ENCODE peak calls at places on chromosomes 1 and 21, in seven cellular contexts. X is suprapubic skin; H is mesendoderm; L is prostate gland; C is CD4-positive, CD25-positive, alpha-beta regulatory T cell; T is neural progenitor cell; U is heart right ventricle. V is an unnamed sample. For H3K4me1 and H3K36me3, the result is how much of the 10 kb centered on the place peaks cover.

GRCh38 chr1:3319874-3320245 is 134.6 kb upstream of the ARHGEF16 start:
- DNase-seq in T (peak), H (peak), U (peak), L (peak), X (no peak), C (peak), V (peak)

GRCh38 chr21:38170283-38170682 is 86.5 kb upstream of the KCNJ15 start:
- DNase-seq in X (no peak), C (no peak), L (peak), T (peak), H (peak), U (peak), V (peak)

GRCh38 chr1:41414716-41415306 is 53.6 kb downstream of the FOXO6 start:
- DNase-seq in H (no peak), X (no peak), T (no peak), L (peak), C (no peak), U (no peak), V (no peak)

GRCh38 chr1:219639843-219640606 is 27.1 kb upstream of the ZC3H11B start:
- DNase-seq in C (no peak), H (no peak), T (no peak), L (no peak), X (no peak), U (no peak), V (no peak)

GRCh38 chr1:99645699-99646531 is at the start of gene PALMD:
- DNase-seq in X (peak), C (no peak), L (peak), H (peak), U (peak), T (peak), V (no peak)

GRCh38 chr1:219805191-219805590 is 123.2 kb downstream of the SLC30A10 start:
- DNase-seq in C (no peak), H (no peak), X (no peak), T (no peak), L (no peak), U (no peak), V (no peak)

GRCh38 chr1:11482904-11483479 is 4.0 kb downstream of the DISP3 start:
- DNase-seq in X (no peak), T (no peak), L (no peak), U (no peak), H (no peak), C (no peak), V (no peak)

GRCh38 chr1:15063346-15063745 is 90.2 kb upstream of the TMEM51 start:
- DNase-seq in L (no peak), C (no peak), H (no peak), T (no peak), U (no peak), X (no peak), V (no peak)

GRCh38 chr1:8382051-8382505 is 64.2 kb downstream of the SLC45A1 start:
- DNase-seq in C (no peak), H (peak), L (no peak), T (peak), U (no peak), X (no peak), V (peak)

DNA sequence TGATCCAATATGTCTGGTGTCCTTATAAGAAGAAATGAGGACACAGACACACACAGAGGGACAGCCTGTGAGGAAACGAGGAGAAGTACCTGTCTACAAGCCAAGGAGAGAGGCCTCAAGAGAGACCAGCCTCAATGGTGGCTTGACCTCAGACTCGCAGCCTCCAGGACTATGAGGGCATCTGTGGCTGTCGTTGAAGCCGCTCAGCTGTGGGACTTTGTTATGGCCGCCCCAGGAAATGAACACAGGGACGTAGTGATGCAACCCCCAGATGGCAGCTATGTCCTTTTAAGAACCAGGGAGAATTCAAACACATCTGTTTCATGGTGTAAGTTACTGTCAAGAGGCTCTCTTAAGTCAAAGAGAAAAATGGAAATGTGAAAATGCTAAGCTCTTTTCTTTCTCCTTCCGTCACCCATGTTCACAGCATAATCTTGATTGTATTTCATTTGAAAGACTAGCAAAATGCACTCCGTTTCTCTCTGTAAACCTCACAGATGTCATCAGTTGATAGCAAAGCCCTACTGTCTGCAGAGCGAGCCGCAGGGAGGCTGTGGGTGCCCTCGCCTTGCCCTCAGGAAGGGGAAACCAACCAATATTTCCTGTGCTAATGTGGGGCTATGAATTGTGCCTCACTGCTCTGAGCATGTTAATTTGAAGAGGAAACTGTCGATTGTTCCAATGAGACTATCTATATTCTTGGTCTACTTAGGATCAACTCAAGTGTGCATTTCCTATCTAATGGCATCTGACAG is 21.3 kb downstream of the UBASH3A start:
- DNase-seq in C (peak), H (no peak), U (no peak), X (no peak), L (no peak), T (no peak), V (no peak)
- H3K4me1 ChIP-seq in C (half or more), H (under half), U (under half), X (under half), L (under half), T (under half), V (under half)

GRCh38 chr21:41863439-41863740 is 15.8 kb downstream of the PRDM15 start:
- DNase-seq in L (no peak), X (no peak), H (no peak), C (no peak), U (no peak), T (no peak), V (no peak)
- H3K4me3 ChIP-seq in L (no peak), X (no peak), H (no peak), C (no peak), U (no peak), T (no peak), V (no peak)

DNA sequence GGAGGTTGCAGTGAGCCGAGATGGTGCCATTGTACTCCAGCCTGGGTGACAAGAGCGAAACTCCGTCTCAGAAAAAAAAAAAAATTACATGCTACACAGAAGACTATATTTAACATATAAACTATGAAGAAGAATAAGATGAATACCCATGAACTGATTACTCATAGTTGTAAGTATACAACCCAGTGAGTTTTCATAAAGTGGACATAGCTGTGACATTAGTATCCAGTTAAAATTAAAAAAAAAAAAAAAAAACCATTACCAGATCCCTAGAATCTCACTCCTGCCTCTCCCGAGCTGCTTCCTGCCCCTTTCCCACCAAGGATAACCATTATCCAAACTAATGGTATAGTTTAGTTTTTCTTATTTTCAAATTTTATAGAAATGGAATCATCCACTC is 37.4 kb downstream of the UBE4B start:
- DNase-seq in T (no peak), L (no peak), U (no peak), C (no peak), X (no peak), H (no peak), V (no peak)
- H3K36me3 ChIP-seq in T (under half), L (under half), U (under half), C (under half), X (under half), H (under half), V (under half)

DNA sequence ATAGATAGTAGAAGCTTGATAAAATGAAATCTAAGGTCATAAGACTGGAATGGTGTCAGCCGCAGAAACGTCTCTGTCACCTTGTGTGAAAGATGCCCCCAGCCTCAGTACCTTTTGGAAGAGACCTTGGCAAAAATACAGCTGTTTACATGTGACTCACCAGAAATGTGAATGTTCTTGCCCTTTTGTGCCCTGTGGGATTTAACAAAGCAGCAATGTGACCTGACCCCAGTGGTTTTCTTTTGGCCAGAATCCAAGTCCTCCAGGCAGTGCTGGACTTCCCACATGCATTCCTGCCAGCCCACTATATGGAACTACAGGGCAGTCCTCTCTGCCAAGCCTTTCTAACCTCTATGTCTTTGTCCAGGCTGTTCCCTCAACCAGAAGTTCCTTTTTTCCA is 27.2 kb upstream of the LRRC8C start:
- DNase-seq in U (no peak), X (no peak), C (no peak), H (no peak), L (no peak), T (no peak), V (peak)
- H3K4me1 ChIP-seq in U (half or more), X (under half), C (half or more), H (under half), L (under half), T (under half), V (under half)